ENCODE peak calls at places on chromosomes 13 and 19, in four cellular contexts. G is stimulated activated CD4-positive, alpha-beta T cell treated with anti-CD3 and anti-CD28 coated beads, TNF-alpha, amount 100 ng/mL, for 24 hours; O is RCC 7860; Q is iris pigment epithelial cell. F is an unnamed sample.

GRCh38 chr13:97307882-97308624 is 85.9 kb downstream of the MBNL2 start:
- DNase-seq in G (no peak), O (peak; percentile 68), Q (peak; percentile 54), F (peak; percentile 90)

GRCh38 chr19:1106841-1107654 is 3.3 kb downstream of the GPX4 start:
- DNase-seq in G (no peak), O (peak; percentile 53), Q (peak; percentile 74), F (peak; percentile 55)

GRCh38 chr13:114111577-114111976 is 20.8 kb downstream of the RASA3 start:
- DNase-seq in G (no peak), O (no peak), Q (peak; percentile 92), F (peak; percentile 62)

GRCh38 chr13:48156466-48156865 is 61.6 kb upstream of the MED4 start:
- DNase-seq in G (peak; percentile 40), O (no peak), Q (no peak), F (no peak)

GRCh38 chr13:22121340-22121739 is 450.5 kb downstream of the FGF9 start:
- DNase-seq in G (no peak), O (no peak), Q (no peak), F (no peak)

GRCh38 chr19:18470153-18470552 is 32.2 kb upstream of the ISYNA1 start:
- DNase-seq in G (no peak), O (no peak), Q (no peak), F (no peak)

GRCh38 chr13:76723551-76724232 is 162.5 kb downstream of the KCTD12 start:
- DNase-seq in G (no peak), O (no peak), Q (peak; percentile 93), F (peak; percentile 85)

GRCh38 chr13:44412341-44412935 is 38.8 kb downstream of the SERP2 start:
- DNase-seq in G (no peak), O (no peak), Q (no peak), F (no peak)

GRCh38 chr13:19060311-19061002 is 121.2 kb downstream of the TUBA3C start:
- DNase-seq in G (no peak), O (no peak), Q (no peak), F (no peak)

F was measured in EL.